ENCODE peak calls at places on chromosomes 1 and 21, in nine cellular contexts. D is substantia nigra; L is A172; P is stimulated activated CD8-positive, alpha-beta memory T cell treated with anti-CD3 and anti-CD28 coated beads, Interleukin-4, amount 100 ng/mL, for 4 hours; I is activated CD8-positive, alpha-beta memory T cell treated with anti-CD3 and anti-CD28 coated beads for 4 hours; W is CD4-positive, CD25-positive, alpha-beta regulatory T cell; V is NCI-H1105 treated with DMSO at 0.1 percent for 48 hours; J is K562; F is right atrium auricular region. C is an unnamed sample.

GRCh38 chr21:38599381-38599975 is 101.2 kb upstream of the ERG start:
- DNase-seq in L (no peak), F (peak), W (no peak), P (no peak), D (no peak), J (no peak), V (no peak), I (no peak), C (no peak)

GRCh38 chr1:235860829-235861228 is 5.9 kb downstream of the LYST start:
- DNase-seq in F (no peak), W (no peak), D (no peak), J (no peak), I (no peak), L (no peak), P (no peak), V (no peak), C (no peak)

GRCh38 chr1:153566414-153567371 is 1.0 kb upstream of the S100A2 start:
- DNase-seq in F (peak), W (peak), J (peak), L (peak), I (peak), P (peak), V (no peak), D (peak), C (peak)

GRCh38 chr1:10979483-10979920 is 33.0 kb upstream of the TARDBP start:
- DNase-seq in F (peak), J (no peak), P (no peak), W (no peak), D (peak), L (no peak), I (no peak), V (no peak), C (no peak)

GRCh38 chr1:152904688-152905440 is 3.5 kb upstream of the IVL start:
- DNase-seq in J (no peak), P (no peak), W (no peak), F (no peak), I (no peak), V (no peak), L (no peak), D (no peak), C (no peak)

GRCh38 chr1:17732475-17732874 is 22.7 kb upstream of the ACTL8 start:
- DNase-seq in F (no peak), D (no peak), J (no peak), V (no peak), I (no peak), W (no peak), P (no peak), L (peak), C (no peak)

GRCh38 chr1:107870691-107871090 is 94.3 kb downstream of the VAV3 start:
- DNase-seq in I (no peak), L (no peak), P (no peak), J (no peak), D (no peak), V (no peak), F (no peak), W (no peak), C (no peak)

GRCh38 chr1:117609471-117609911 is 3.6 kb downstream of the TENT5C start:
- DNase-seq in F (peak), D (no peak), I (no peak), V (no peak), L (no peak), J (no peak), W (no peak), P (no peak), C (no peak)

GRCh38 chr1:179709841-179710329 is 33.2 kb upstream of the FAM163A start:
- DNase-seq in P (no peak), L (peak), D (no peak), W (peak), V (no peak), F (no peak), I (no peak), J (no peak), C (no peak)

GRCh38 chr1:88296227-88297010 is 387.7 kb upstream of the PKN2 start:
- DNase-seq in D (no peak), J (no peak), F (no peak), P (no peak), V (no peak), I (no peak), L (no peak), W (no peak), C (no peak)

C was measured in mesendoderm.